ENCODE peak calls at places on chromosomes 12 and 14, in six cellular contexts. S, Y, C, R, G and D are unnamed samples.

GRCh38 chr14:22656945-22657711 is 13.0 kb upstream of the OR6J1 start:
- DNase-seq in G (no peak), S (peak; percentile 35), R (peak; percentile 51), Y (no peak), C (no peak), D (no peak)

GRCh38 chr14:53278602-53279506 is 125.7 kb upstream of the DDHD1 start:
- DNase-seq in R (no peak), S (peak; percentile 89), G (peak; percentile 55), Y (no peak), C (no peak), D (no peak)

GRCh38 chr12:47190271-47190750 is 110.6 kb upstream of the AMIGO2 start:
- DNase-seq in G (no peak), S (peak; percentile 74), C (no peak), Y (peak; percentile 33), R (peak; percentile 57), D (no peak)

GRCh38 chr14:102985665-102986064 is 63.2 kb downstream of the AMN start:
- DNase-seq in S (no peak), Y (no peak), C (no peak), G (no peak), R (no peak), D (no peak)

GRCh38 chr14:101714394-101714793 is 47.1 kb upstream of the PPP2R5C start:
- DNase-seq in C (no peak), R (no peak), S (no peak), Y (no peak), G (no peak), D (no peak)

GRCh38 chr14:66043921-66044320 is 442.2 kb upstream of the CCDC196 start:
- DNase-seq in R (no peak), G (no peak), C (no peak), Y (no peak), S (no peak), D (no peak)

GRCh38 chr12:132637811-132638210 is 19.2 kb downstream of the P2RX2 start:
- DNase-seq in Y (no peak), C (no peak), S (no peak), G (no peak), R (no peak), D (no peak)

GRCh38 chr12:105053116-105053572 is 31.1 kb downstream of the ALDH1L2 start:
- DNase-seq in G (peak; percentile 92), C (peak; percentile 75), S (peak; percentile 79), Y (peak; percentile 59), R (no peak), D (peak; percentile 43)